ENCODE peak calls at places on chromosomes 4 and X, in four cellular contexts. X is ovary, G is heart left ventricle, R is hepatocyte. P is an unnamed sample.

GRCh38 chr4:6008092-6008551 is 10.1 kb downstream of the C4orf50 start:
- DNase-seq in X (no peak), G (no peak), R (peak; percentile 29), P (no peak)

GRCh38 chr4:159137176-159137575 is 34.3 kb downstream of the RAPGEF2 start:
- DNase-seq in X (no peak), G (no peak), R (peak; percentile 26), P (peak; percentile 27)

GRCh38 chr4:180734753-180735432 is 1508.3 kb upstream of the TENM3 start:
- DNase-seq in X (no peak), G (no peak), R (no peak), P (no peak)

GRCh38 chr4:185885604-185886003 is 73.6 kb upstream of the SORBS2 start:
- DNase-seq in X (no peak), G (no peak), R (no peak), P (no peak)

GRCh38 chr4:76341063-76341462 is 34.5 kb downstream of the STBD1 start:
- DNase-seq in X (no peak), G (no peak), R (peak; percentile 60), P (no peak)

GRCh38 chr4:104989363-104989762 is 157.3 kb upstream of the TET2 start:
- DNase-seq in X (no peak), G (no peak), R (no peak), P (no peak)

GRCh38 chr4:3112979-3113469 is 38.5 kb downstream of the HTT start:
- DNase-seq in X (no peak), G (no peak), R (no peak), P (no peak)

GRCh38 chrX:121579016-121579760 is 531.8 kb downstream of the GLUD2 start:
- DNase-seq in X (no peak), G (no peak), R (peak; percentile 29), P (peak; percentile 10)

GRCh38 chr4:60656171-60656570 is 544.0 kb upstream of the ADGRL3 start:
- DNase-seq in X (no peak), G (no peak), R (no peak), P (no peak)

GRCh38 chr4:113978561-113979156 is 788 bp downstream of the ARSJ start:
- DNase-seq in X (peak; percentile 39), G (no peak), R (peak; percentile 40), P (no peak)

GRCh38 chr4:139901516-139902327 is 236.1 kb downstream of the MGST2 start:
- DNase-seq in X (no peak), G (no peak), R (no peak), P (no peak)

GRCh38 chr4:68074397-68074796 is 55.3 kb downstream of the TMPRSS11F start:
- DNase-seq in X (no peak), G (no peak), R (no peak), P (no peak)

GRCh38 chr4:151015458-151016344 is 617 bp upstream of the LRBA start:
- DNase-seq in X (peak; percentile 77), G (peak; percentile 68), R (peak; percentile 94), P (peak; percentile 82)

GRCh38 chr4:178293601-178294000 is 851.4 kb upstream of the AGA start:
- DNase-seq in X (no peak), G (no peak), R (no peak), P (no peak)

GRCh38 chrX:29666361-29666760 is 549.0 kb upstream of the MAGEB2 start:
- DNase-seq in X (no peak), G (no peak), R (no peak), P (no peak)

GRCh38 chr4:180669637-180670036 is 1573.6 kb upstream of the TENM3 start:
- DNase-seq in X (no peak), G (no peak), R (peak; percentile 12), P (no peak)

DNA sequence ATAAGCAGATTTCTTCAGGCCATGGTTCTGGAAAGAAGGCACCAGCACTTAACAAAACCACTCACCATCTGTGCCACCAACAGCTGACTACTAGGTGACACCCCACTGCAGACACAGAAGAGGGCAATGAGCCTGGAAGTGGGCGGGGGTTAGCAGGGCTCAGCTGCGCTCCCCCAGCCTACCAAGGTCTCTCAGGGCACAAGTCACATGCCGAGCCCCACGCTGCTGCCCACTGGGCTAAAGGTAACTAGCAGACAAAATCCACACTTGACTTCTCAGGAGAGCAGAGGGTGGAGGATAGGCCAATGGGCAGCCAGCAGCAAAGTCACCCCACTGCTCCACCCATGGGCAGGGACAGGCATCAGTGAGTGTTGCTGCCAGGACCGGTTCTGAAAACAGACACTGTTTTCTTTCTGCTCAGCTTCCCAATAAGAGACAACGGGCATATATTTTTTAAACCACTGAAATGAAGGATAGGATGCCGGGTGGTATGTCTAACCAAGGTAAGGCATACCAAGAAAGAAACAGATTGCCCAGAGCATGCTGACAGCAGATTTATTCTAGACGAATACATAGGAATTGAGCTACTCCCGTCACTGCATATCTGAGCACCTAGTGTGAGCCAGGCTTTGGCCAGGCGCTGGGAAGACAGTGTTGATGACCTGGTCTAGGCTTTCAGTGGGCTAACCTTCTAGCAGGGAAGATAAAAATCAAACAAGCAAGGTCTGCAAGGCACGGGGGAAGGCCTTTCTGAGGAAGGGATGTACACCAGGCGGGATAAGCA is 20.1 kb downstream of the ACSL1 start:
- DNase-seq in X (no peak), G (peak; percentile 94), R (peak; percentile 57), P (peak; percentile 44)
- TF ChIP-seq CTCF in X (no peak), G (peak; percentile 17), R (no peak), P (no peak)

DNA sequence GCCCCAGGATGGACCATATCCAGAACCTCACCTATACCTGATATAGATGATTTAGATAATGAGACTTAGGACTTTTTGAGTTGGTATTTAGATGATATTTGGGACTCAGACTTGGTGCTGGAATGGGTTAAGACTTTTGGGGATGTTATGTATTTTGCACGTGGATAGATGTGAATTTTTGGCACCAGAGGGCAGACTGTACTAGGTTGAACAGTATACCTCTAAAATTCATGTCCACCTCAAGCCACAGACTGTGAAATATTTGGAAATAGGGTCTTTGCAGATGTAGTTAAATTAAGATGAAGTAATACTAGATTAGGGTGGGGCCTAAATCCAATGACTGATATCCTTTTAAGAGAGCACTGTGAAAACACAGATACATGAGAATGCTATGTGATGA is 15.6 kb downstream of the RBM41 start:
- DNase-seq in X (no peak), G (no peak), R (no peak), P (no peak)
- TF ChIP-seq CTCF in X (no peak), G (no peak), R (peak; percentile 22), P (no peak)

GRCh38 chrX:8971116-8971515 is 62.8 kb downstream of the FAM9B start:
- DNase-seq in X (no peak), G (no peak), R (peak; percentile 33), P (no peak)
- TF ChIP-seq CTCF in X (no peak), G (peak; percentile 48), R (peak; percentile 41), P (peak; percentile 27)

GRCh38 chr4:47122592-47123291 is 91.4 kb downstream of the GABRB1 start:
- DNase-seq in X (no peak), G (peak; percentile 44), R (peak; percentile 80), P (peak; percentile 58)
- TF ChIP-seq CTCF in X (no peak), G (peak; percentile 81), R (peak; percentile 80), P (peak; percentile 54)